ENCODE peak calls at places on chromosomes 6 and 20, in nine cellular contexts. N is COR-L47; Z is CD8-positive, alpha-beta T cell; X is pancreas; D is effector CD8-positive, alpha-beta T cell; P is cardiac fibroblast; M is hypothalamus; L is lung microvascular endothelial cell; Y is NCI-H146. F is an unnamed sample.

GRCh38 chr6:18823782-18824386 is 436.7 kb downstream of the RNF144B start:
- DNase-seq in N (peak), Z (peak), X (no peak), D (no peak), P (peak), M (no peak), L (peak), Y (no peak), F (no peak)

GRCh38 chr20:11537032-11537431 is 380.7 kb upstream of the BTBD3 start:
- DNase-seq in N (no peak), Z (no peak), X (no peak), D (no peak), P (no peak), M (no peak), L (no peak), Y (no peak), F (no peak)

GRCh38 chr6:26331809-26332226 is 33.2 kb upstream of the BTN3A2 start:
- DNase-seq in N (no peak), Z (peak), X (no peak), D (no peak), P (no peak), M (no peak), L (no peak), Y (no peak), F (no peak)

GRCh38 chr20:10388571-10388970 is 45.5 kb downstream of the MKKS start:
- DNase-seq in N (no peak), Z (no peak), X (no peak), D (no peak), P (no peak), M (no peak), L (no peak), Y (no peak), F (no peak)

GRCh38 chr20:6074784-6075183 is 20.9 kb upstream of the LRRN4 start:
- DNase-seq in N (no peak), Z (no peak), X (no peak), D (no peak), P (no peak), M (no peak), L (no peak), Y (no peak), F (no peak)

GRCh38 chr20:7660165-7660564 is 280.1 kb downstream of the HAO1 start:
- DNase-seq in N (no peak), Z (no peak), X (no peak), D (no peak), P (no peak), M (no peak), L (no peak), Y (no peak), F (no peak)

GRCh38 chr6:31586596-31586995 is 519 bp downstream of the LST1 start:
- DNase-seq in N (no peak), Z (peak), X (peak), D (no peak), P (no peak), M (peak), L (no peak), Y (no peak), F (no peak)

GRCh38 chr6:69601132-69601531 is 195.7 kb downstream of the LMBRD1 start:
- DNase-seq in N (no peak), Z (no peak), X (no peak), D (no peak), P (no peak), M (no peak), L (no peak), Y (no peak), F (no peak)

GRCh38 chr20:17966432-17967312 is 1.9 kb downstream of the SNX5 start:
- DNase-seq in N (no peak), Z (no peak), X (no peak), D (no peak), P (peak), M (no peak), L (peak), Y (peak), F (no peak)

GRCh38 chr6:30814137-30815084 is 69.9 kb upstream of the DDR1 start:
- DNase-seq in N (no peak), Z (no peak), X (no peak), D (no peak), P (peak), M (no peak), L (peak), Y (no peak), F (no peak)

GRCh38 chr6:129817332-129817731 is 43.8 kb downstream of the TMEM244 start:
- DNase-seq in N (no peak), Z (no peak), X (no peak), D (no peak), P (no peak), M (no peak), L (no peak), Y (no peak), F (no peak)

GRCh38 chr6:105424177-105424783 is 21.4 kb upstream of the PREP start:
- DNase-seq in N (peak), Z (peak), X (no peak), D (peak), P (peak), M (peak), L (peak), Y (peak), F (no peak)

GRCh38 chr6:88872962-88873361 is 90.5 kb downstream of the RNGTT start:
- DNase-seq in N (no peak), Z (no peak), X (no peak), D (no peak), P (no peak), M (no peak), L (no peak), Y (no peak), F (no peak)

GRCh38 chr6:43250992-43251373 is 7.7 kb downstream of the TTBK1 start:
- DNase-seq in N (no peak), Z (no peak), X (no peak), D (no peak), P (no peak), M (no peak), L (no peak), Y (no peak), F (no peak)

GRCh38 chr6:31048090-31048489 is 37.8 kb downstream of the MUC22 start:
- DNase-seq in N (no peak), Z (no peak), X (no peak), D (no peak), P (no peak), M (no peak), L (no peak), Y (no peak), F (no peak)

GRCh38 chr20:63738687-63739128 is 868 bp upstream of the SLC2A4RG start:
- DNase-seq in N (no peak), Z (peak), X (peak), D (peak), P (peak), M (no peak), L (peak), Y (peak), F (peak)

GRCh38 chr6:26043389-26044139 is 43.7 kb upstream of the HFE start:
- DNase-seq in N (peak), Z (peak), X (peak), D (peak), P (peak), M (peak), L (peak), Y (peak), F (peak)

GRCh38 chr6:130043344-130043743 is 25.0 kb downstream of the L3MBTL3 start:
- DNase-seq in N (no peak), Z (no peak), X (no peak), D (no peak), P (no peak), M (no peak), L (no peak), Y (no peak), F (no peak)

GRCh38 chr6:89048985-89049384 is 31.6 kb upstream of the PNRC1 start:
- DNase-seq in N (no peak), Z (no peak), X (no peak), D (no peak), P (peak), M (no peak), L (no peak), Y (no peak), F (no peak)

GRCh38 chr6:8026800-8027199 is 37.4 kb downstream of the BLOC1S5 start:
- DNase-seq in N (no peak), Z (no peak), X (no peak), D (no peak), P (no peak), M (no peak), L (no peak), Y (no peak), F (no peak)

GRCh38 chr6:150241751-150242150 is 98.9 kb downstream of the PPP1R14C start:
- DNase-seq in N (no peak), Z (no peak), X (no peak), D (no peak), P (no peak), M (no peak), L (no peak), Y (no peak), F (no peak)

GRCh38 chr6:63636516-63636968 is 940 bp downstream of the PHF3 start:
- DNase-seq in N (peak), Z (peak), X (peak), D (peak), P (peak), M (peak), L (peak), Y (peak), F (peak)

GRCh38 chr6:98838027-98838426 is 3.7 kb downstream of the POU3F2 start:
- DNase-seq in N (no peak), Z (no peak), X (no peak), D (no peak), P (no peak), M (no peak), L (no peak), Y (peak), F (no peak)

GRCh38 chr6:1027795-1028569 is 283.9 kb upstream of the FOXQ1 start:
- DNase-seq in N (no peak), Z (no peak), X (no peak), D (no peak), P (no peak), M (no peak), L (no peak), Y (no peak), F (no peak)

GRCh38 chr6:100420711-100421110 is 44.0 kb downstream of the SIM1 start:
- DNase-seq in N (no peak), Z (no peak), X (no peak), D (no peak), P (no peak), M (no peak), L (no peak), Y (no peak), F (no peak)